ENCODE peak calls at places on chromosomes 6 and 20, in eight cellular contexts. One of them, this sample, is unnamed.

GRCh38 chr6:161836643-161837448 is 563.0 kb upstream of the AGPAT4 start:
- DNase-seq in non-pigmented ciliary epithelial cell: no peak
- DNase-seq in activated naive CD4-positive, alpha-beta T cell: no peak
- DNase-seq in mammary epithelial cell: no peak
- DNase-seq in heart left ventricle: no peak
- DNase-seq in ELR: peak
- DNase-seq in MM.1S: no peak
- DNase-seq in A172: no peak
- DNase-seq in this sample: no peak

GRCh38 chr20:57092112-57092899 is 174.1 kb downstream of the BMP7 start:
- DNase-seq in non-pigmented ciliary epithelial cell: no peak
- DNase-seq in activated naive CD4-positive, alpha-beta T cell: peak
- DNase-seq in mammary epithelial cell: peak
- DNase-seq in heart left ventricle: peak
- DNase-seq in ELR: peak
- DNase-seq in MM.1S: peak
- DNase-seq in A172: peak
- DNase-seq in this sample: peak

GRCh38 chr20:8749986-8750385 is 318.9 kb upstream of the PLCB4 start:
- DNase-seq in non-pigmented ciliary epithelial cell: no peak
- DNase-seq in activated naive CD4-positive, alpha-beta T cell: no peak
- DNase-seq in mammary epithelial cell: no peak
- DNase-seq in heart left ventricle: no peak
- DNase-seq in ELR: peak
- DNase-seq in MM.1S: no peak
- DNase-seq in A172: no peak
- DNase-seq in this sample: no peak

GRCh38 chr6:71410164-71410566 is 121.6 kb downstream of the OGFRL1 start:
- DNase-seq in non-pigmented ciliary epithelial cell: no peak
- DNase-seq in activated naive CD4-positive, alpha-beta T cell: no peak
- DNase-seq in mammary epithelial cell: peak
- DNase-seq in heart left ventricle: no peak
- DNase-seq in ELR: peak
- DNase-seq in MM.1S: peak
- DNase-seq in A172: peak
- DNase-seq in this sample: no peak

GRCh38 chr6:33856655-33857054 is 52.9 kb upstream of the MLN start:
- DNase-seq in non-pigmented ciliary epithelial cell: no peak
- DNase-seq in activated naive CD4-positive, alpha-beta T cell: peak
- DNase-seq in mammary epithelial cell: no peak
- DNase-seq in heart left ventricle: no peak
- DNase-seq in ELR: no peak
- DNase-seq in MM.1S: peak
- DNase-seq in A172: no peak
- DNase-seq in this sample: no peak

GRCh38 chr20:59453634-59454241 is 150.6 kb upstream of the PHACTR3 start:
- DNase-seq in non-pigmented ciliary epithelial cell: no peak
- DNase-seq in activated naive CD4-positive, alpha-beta T cell: no peak
- DNase-seq in mammary epithelial cell: no peak
- DNase-seq in heart left ventricle: no peak
- DNase-seq in ELR: no peak
- DNase-seq in MM.1S: no peak
- DNase-seq in A172: no peak
- DNase-seq in this sample: no peak

GRCh38 chr6:151566557-151566956 is 72.7 kb downstream of the CCDC170 start:
- DNase-seq in non-pigmented ciliary epithelial cell: no peak
- DNase-seq in activated naive CD4-positive, alpha-beta T cell: no peak
- DNase-seq in mammary epithelial cell: no peak
- DNase-seq in heart left ventricle: no peak
- DNase-seq in ELR: no peak
- DNase-seq in MM.1S: no peak
- DNase-seq in A172: no peak
- DNase-seq in this sample: no peak

GRCh38 chr20:21225215-21225947 is 77.8 kb upstream of the XRN2 start:
- DNase-seq in non-pigmented ciliary epithelial cell: no peak
- DNase-seq in activated naive CD4-positive, alpha-beta T cell: no peak
- DNase-seq in mammary epithelial cell: no peak
- DNase-seq in heart left ventricle: no peak
- DNase-seq in ELR: no peak
- DNase-seq in MM.1S: no peak
- DNase-seq in A172: no peak
- DNase-seq in this sample: no peak

GRCh38 chr6:122799916-122800701 is 11.1 kb downstream of the SMPDL3A start:
- DNase-seq in non-pigmented ciliary epithelial cell: no peak
- DNase-seq in activated naive CD4-positive, alpha-beta T cell: no peak
- DNase-seq in mammary epithelial cell: peak
- DNase-seq in heart left ventricle: no peak
- DNase-seq in ELR: peak
- DNase-seq in MM.1S: no peak
- DNase-seq in A172: peak
- DNase-seq in this sample: no peak

GRCh38 chr20:34268851-34269668 is 27.8 kb downstream of the ASIP start:
- DNase-seq in non-pigmented ciliary epithelial cell: no peak
- DNase-seq in activated naive CD4-positive, alpha-beta T cell: peak
- DNase-seq in mammary epithelial cell: no peak
- DNase-seq in heart left ventricle: peak
- DNase-seq in ELR: peak
- DNase-seq in MM.1S: peak
- DNase-seq in A172: no peak
- DNase-seq in this sample: peak

GRCh38 chr20:37518606-37519507 is 2.2 kb upstream of the NNAT start:
- DNase-seq in non-pigmented ciliary epithelial cell: no peak
- DNase-seq in activated naive CD4-positive, alpha-beta T cell: no peak
- DNase-seq in mammary epithelial cell: no peak
- DNase-seq in heart left ventricle: no peak
- DNase-seq in ELR: no peak
- DNase-seq in MM.1S: no peak
- DNase-seq in A172: no peak
- DNase-seq in this sample: no peak

GRCh38 chr6:45801471-45802289 is 214.0 kb downstream of the CLIC5 start:
- DNase-seq in non-pigmented ciliary epithelial cell: no peak
- DNase-seq in activated naive CD4-positive, alpha-beta T cell: no peak
- DNase-seq in mammary epithelial cell: no peak
- DNase-seq in heart left ventricle: no peak
- DNase-seq in ELR: no peak
- DNase-seq in MM.1S: no peak
- DNase-seq in A172: no peak
- DNase-seq in this sample: no peak